ENCODE peak calls at places on chromosomes 7 and 10, in five cellular contexts. C is fibroblast of pulmonary artery, T is RWPE2, B is A549, Q is psoas muscle. N is an unnamed sample.
A peak's percentile ranks its signal among the peaks of the same experiment; 100 is the strongest.

GRCh38 chr7:99090811-99091582 is 52.9 kb downstream of the SMURF1 start:
- DNase-seq in C (no peak), B (no peak), Q (no peak), T (no peak), N (no peak)

GRCh38 chr7:156156734-156157408 is 344.6 kb upstream of the SHH start:
- DNase-seq in Q (no peak), C (no peak), B (peak; percentile 72), T (no peak), N (no peak)

GRCh38 chr7:150977382-150978135 is 562 bp downstream of the KCNH2 start:
- DNase-seq in T (no peak), Q (no peak), C (no peak), B (no peak), N (no peak)

GRCh38 chr10:46528171-46528671 is 28.2 kb downstream of the GPRIN2 start:
- DNase-seq in B (no peak), T (peak; percentile 78), Q (peak; percentile 49), C (no peak), N (no peak)

GRCh38 chr7:42492895-42493294 is 255.9 kb upstream of the GLI3 start:
- DNase-seq in T (no peak), C (no peak), B (no peak), Q (no peak), N (peak; percentile 22)

GRCh38 chr10:63630928-63631685 is 109.9 kb downstream of the REEP3 start:
- DNase-seq in Q (no peak), B (no peak), T (no peak), C (peak; percentile 95), N (peak; percentile 97)

GRCh38 chr7:2612445-2613112 is 19.2 kb upstream of the TTYH3 start:
- DNase-seq in T (no peak), B (no peak), C (no peak), Q (no peak), N (no peak)

GRCh38 chr7:117296066-117296465 is 26.8 kb downstream of the WNT2 start:
- DNase-seq in T (no peak), B (no peak), Q (no peak), C (no peak), N (no peak)

GRCh38 chr7:127905491-127906330 is 125.5 kb downstream of the LRRC4 start:
- DNase-seq in C (peak; percentile 36), B (no peak), T (no peak), Q (no peak), N (peak; percentile 67)

GRCh38 chr10:110432814-110433565 is 64.7 kb upstream of the DUSP5 start:
- DNase-seq in B (no peak), T (no peak), C (no peak), Q (peak; percentile 3), N (no peak)

GRCh38 chr10:91908358-91909177 is 718 bp downstream of the FGFBP3 start:
- DNase-seq in B (peak; percentile 89), T (peak; percentile 69), C (peak; percentile 77), Q (peak; percentile 87), N (peak; percentile 70)

GRCh38 chr10:101263146-101263837 is 34.0 kb upstream of the LBX1 start:
- DNase-seq in B (no peak), C (no peak), T (no peak), Q (no peak), N (no peak)

GRCh38 chr10:103127241-103127640 is 65.8 kb downstream of the NT5C2 start:
- DNase-seq in T (no peak), B (no peak), Q (no peak), C (no peak), N (no peak)

GRCh38 chr7:105130048-105130447 is 116.0 kb downstream of the KMT2E start:
- DNase-seq in Q (no peak), B (no peak), T (no peak), C (no peak), N (no peak)

GRCh38 chr10:69226919-69227450 is 6.9 kb downstream of the HKDC1 start:
- DNase-seq in T (no peak), B (no peak), C (no peak), Q (no peak), N (no peak)

GRCh38 chr10:123392182-123392930 is 238.2 kb downstream of the BUB3 start:
- DNase-seq in C (no peak), Q (no peak), T (no peak), B (no peak), N (no peak)

GRCh38 chr7:99365318-99366141 is 9.0 kb upstream of the ARPC1B start:
- DNase-seq in T (no peak), Q (peak; percentile 74), C (no peak), B (peak; percentile 74), N (no peak)

GRCh38 chr7:13179011-13179574 is 491.7 kb downstream of the ARL4A start:
- DNase-seq in Q (no peak), B (no peak), C (peak; percentile 27), T (no peak), N (no peak)

GRCh38 chr10:132412316-132413192 is 15.6 kb downstream of the PWWP2B start:
- DNase-seq in Q (peak; percentile 90), B (no peak), T (no peak), C (no peak), N (no peak)

GRCh38 chr10:132512693-132513345 is 24.8 kb upstream of the INPP5A start:
- DNase-seq in Q (peak; percentile 27), C (no peak), T (no peak), B (no peak), N (no peak)

GRCh38 chr7:71710442-71710841 is 578.5 kb downstream of the GALNT17 start:
- DNase-seq in T (no peak), C (no peak), Q (no peak), B (no peak), N (no peak)

GRCh38 chr7:116353614-116354013 is 143.3 kb downstream of the TES start:
- DNase-seq in T (no peak), B (no peak), Q (no peak), C (peak; percentile 76), N (peak; percentile 34)

GRCh38 chr10:96683065-96683464 is 37.2 kb downstream of the PIK3AP1 start:
- DNase-seq in B (no peak), C (peak; percentile 31), Q (no peak), T (no peak), N (peak; percentile 13)

GRCh38 chr10:79468841-79469585 is 23.6 kb upstream of the ZCCHC24 start:
- DNase-seq in T (no peak), Q (peak; percentile 78), B (no peak), C (no peak), N (peak; percentile 74)

GRCh38 chr10:79331226-79331625 is 16.0 kb upstream of the PPIF start:
- DNase-seq in C (no peak), Q (no peak), T (peak; percentile 53), B (no peak), N (no peak)

GRCh38 chr7:117069379-117069778 is 116.1 kb downstream of the ST7 start:
- DNase-seq in C (no peak), Q (no peak), T (no peak), B (no peak), N (no peak)

GRCh38 chr7:543790-544527 is 24.3 kb upstream of the PDGFA start:
- DNase-seq in Q (no peak), C (no peak), T (no peak), B (no peak), N (no peak)

GRCh38 chr10:93746844-93747284 is 10.9 kb upstream of the LGI1 start:
- DNase-seq in Q (no peak), T (peak; percentile 94), B (peak; percentile 35), C (peak; percentile 85), N (peak; percentile 97)

GRCh38 chr10:124588736-124589451 is 127.3 kb downstream of the LHPP start:
- DNase-seq in T (no peak), B (no peak), C (peak; percentile 45), Q (peak; percentile 90), N (peak; percentile 70)

GRCh38 chr7:10723832-10724231 is 249.8 kb upstream of the PHF14 start:
- DNase-seq in C (no peak), B (no peak), T (no peak), Q (no peak), N (no peak)

GRCh38 chr7:3289996-3290395 is 11.1 kb upstream of the SDK1 start:
- DNase-seq in B (no peak), Q (no peak), T (no peak), C (peak; percentile 40), N (peak; percentile 44)

GRCh38 chr7:47586925-47587324 is 5.0 kb upstream of the TNS3 start:
- DNase-seq in B (no peak), T (no peak), C (no peak), Q (no peak), N (no peak)

GRCh38 chr10:23505797-23506465 is 67.1 kb downstream of the OTUD1 start:
- DNase-seq in C (no peak), T (no peak), Q (no peak), B (no peak), N (no peak)

GRCh38 chr7:157336383-157337315 is at the start of gene DNAJB6:
- DNase-seq in B (peak; percentile 78), Q (peak; percentile 97), T (peak; percentile 90), C (peak; percentile 94), N (peak; percentile 94)

DNA sequence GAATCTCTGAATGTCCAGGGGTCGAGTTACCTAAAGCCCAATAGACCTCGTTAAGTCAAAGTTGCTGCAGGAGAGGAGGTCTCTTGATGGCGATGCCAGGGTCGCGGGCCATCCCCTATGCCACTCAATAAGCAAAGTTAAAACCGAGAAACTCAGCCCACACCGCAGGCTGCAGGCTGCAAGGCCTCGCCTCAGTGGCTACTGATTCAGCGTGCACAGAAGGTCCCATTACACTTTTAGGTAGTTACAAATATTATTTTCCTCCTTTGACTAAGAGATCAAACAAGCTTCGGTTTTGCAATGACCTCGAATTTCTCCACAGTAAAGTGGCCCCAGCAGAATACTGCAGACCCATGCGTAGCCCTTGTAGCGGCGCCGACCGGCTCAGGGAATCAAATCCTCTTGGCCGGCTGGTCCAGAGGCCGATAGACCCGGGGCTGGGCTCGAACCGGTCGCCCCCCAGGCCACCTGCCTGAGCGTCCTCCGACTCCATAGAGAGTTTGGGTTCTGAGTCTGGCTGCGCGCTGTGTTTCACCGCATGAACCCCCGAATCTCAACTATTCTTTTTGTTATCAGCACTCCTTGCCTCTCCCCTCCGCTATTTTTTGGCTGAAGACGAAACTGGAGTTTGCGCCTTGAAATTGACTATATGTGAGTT is 2.3 kb downstream of the C1QL3 start:
- DNase-seq in T (no peak), Q (no peak), C (no peak), B (no peak), N (no peak)
- H3K4me3 ChIP-seq in T (no peak overlapping the region), Q (peak overlapping the region; percentile 36), C (no peak overlapping the region), B (no peak overlapping the region), N (no peak overlapping the region)

DNA sequence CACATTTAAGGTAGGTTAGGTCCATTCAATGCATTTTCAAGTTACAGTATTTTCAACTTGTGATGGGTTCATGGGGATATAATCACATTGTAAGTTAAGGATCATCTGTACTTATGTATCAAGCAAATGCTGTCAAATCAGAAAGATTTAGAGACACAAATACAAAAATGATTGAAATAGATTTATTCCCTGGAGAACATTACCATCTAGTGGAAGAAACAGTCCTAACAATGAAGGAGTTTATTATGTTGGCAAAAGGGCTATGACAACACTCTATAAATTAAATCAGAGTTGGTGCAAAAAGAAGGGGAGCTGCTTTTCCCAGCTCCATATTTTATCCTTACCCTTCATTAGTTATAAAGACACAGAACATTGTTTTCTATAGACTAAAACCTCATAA is 69.0 kb downstream of the PRSS58 start:
- DNase-seq in Q (no peak), B (peak; percentile 7), C (no peak), T (no peak), N (no peak)
- TF ChIP-seq CTCF in Q (no peak), B (peak; percentile 74), C (no peak), T (peak; percentile 47), N (no peak)

GRCh38 chr10:11345224-11346054 is 266.0 kb downstream of the USP6NL start:
- DNase-seq in B (no peak), T (no peak), Q (no peak), C (peak; percentile 35), N (peak; percentile 9)
- H3K4me3 ChIP-seq in B (no peak overlapping the region), T (no peak overlapping the region), Q (no peak overlapping the region), C (no peak overlapping the region), N (no peak overlapping the region)

GRCh38 chr7:66952343-66953043 is 31.5 kb downstream of the TMEM248 start:
- DNase-seq in B (peak; percentile 86), Q (no peak), T (peak; percentile 84), C (peak; percentile 66), N (peak; percentile 70)
- TF ChIP-seq CTCF in B (no peak), Q (no peak), T (no peak), C (no peak), N (no peak)

GRCh38 chr7:67392596-67393438 is 396.2 kb downstream of the TYW1 start:
- DNase-seq in T (no peak), Q (no peak), B (no peak), C (no peak), N (no peak)
- H3K4me3 ChIP-seq in T (no peak overlapping the region), Q (no peak overlapping the region), B (no peak overlapping the region), C (no peak overlapping the region), N (no peak overlapping the region)

N was measured in fibroblast of villous mesenchyme.